ENCODE peak calls at places on chromosomes 12 and 14, in five cellular contexts. T is endothelial cell; E is CD4-positive, alpha-beta T cell; U is progenitor cell of endocrine pancreas; C is gastrocnemius medialis. V is an unnamed sample.

GRCh38 chr12:116837082-116837481 is 44.2 kb downstream of the HRK start:
- DNase-seq in C (no peak), U (no peak), E (no peak), T (no peak), V (no peak)

GRCh38 chr14:22819191-22819988 is 4.2 kb upstream of the SLC7A7 start:
- DNase-seq in T (peak), C (no peak), U (no peak), E (no peak), V (no peak)

GRCh38 chr14:99230271-99231141 is 41.5 kb downstream of the BCL11B start:
- DNase-seq in T (no peak), U (no peak), E (peak), C (no peak), V (no peak)

GRCh38 chr14:99615497-99616245 is 11.7 kb upstream of the CCDC85C start:
- DNase-seq in C (no peak), E (no peak), U (no peak), T (no peak), V (no peak)

GRCh38 chr12:11615481-11615880 is 34.0 kb upstream of the ETV6 start:
- DNase-seq in T (no peak), E (no peak), C (no peak), U (no peak), V (no peak)

GRCh38 chr14:21039585-21040369 is 2.4 kb upstream of the RNASE7 start:
- DNase-seq in E (peak), U (no peak), C (no peak), T (peak), V (no peak)

GRCh38 chr14:59727073-59727661 is 143.4 kb downstream of the RTN1 start:
- DNase-seq in U (no peak), T (no peak), E (no peak), C (no peak), V (peak)

GRCh38 chr14:101193845-101194355 is 290.4 kb upstream of the RTL1 start:
- DNase-seq in E (no peak), U (no peak), C (no peak), T (no peak), V (no peak)

GRCh38 chr12:108447168-108447840 is 67.8 kb upstream of the FICD start:
- DNase-seq in U (no peak), T (no peak), E (no peak), C (no peak), V (no peak)

GRCh38 chr14:99630202-99630601 is 14.7 kb upstream of the HHIPL1 start:
- DNase-seq in E (no peak), T (no peak), U (no peak), C (no peak), V (no peak)

GRCh38 chr12:113955109-113955970 is 10.8 kb downstream of the RBM19 start:
- DNase-seq in C (no peak), U (peak), E (no peak), T (peak), V (no peak)
- TF ChIP-seq CTCF in C (no peak), U (peak), E (no peak), T (peak), V (peak)

GRCh38 chr12:29726741-29727348 is 56.9 kb downstream of the TMTC1 start:
- DNase-seq in E (no peak), U (no peak), C (no peak), T (no peak), V (no peak)
- TF ChIP-seq CTCF in E (no peak), U (no peak), C (no peak), T (no peak), V (no peak)

DNA sequence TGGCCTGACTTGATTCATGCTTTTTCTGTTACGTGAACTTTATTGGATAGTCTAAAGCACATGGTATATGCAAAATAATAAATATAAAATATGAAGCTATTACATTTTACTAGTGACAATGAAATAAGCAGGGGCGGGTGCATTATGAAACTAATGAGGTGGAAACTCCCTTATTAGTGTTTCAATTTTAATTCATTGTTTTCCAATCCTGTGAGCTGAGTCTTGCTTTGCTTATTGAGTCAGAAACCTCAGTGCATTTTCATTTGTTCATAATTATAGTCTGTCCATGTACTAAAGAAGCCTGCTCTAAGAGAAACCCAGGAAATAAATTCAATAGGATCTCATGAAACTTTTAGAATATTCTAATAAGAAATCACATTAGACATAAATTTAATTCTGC is 78.5 kb downstream of the CNTN1 start:
- DNase-seq in U (no peak), C (no peak), E (no peak), T (no peak), V (no peak)
- TF ChIP-seq CTCF in U (no peak), C (no peak), E (no peak), T (no peak), V (no peak)

GRCh38 chr12:52307836-52308806 is 13.1 kb downstream of the KRT83 start:
- DNase-seq in C (peak), E (peak), T (peak), U (peak), V (no peak)
- TF ChIP-seq CTCF in C (no peak), E (no peak), T (peak), U (peak), V (no peak)

GRCh38 chr14:68476212-68476964 is 316.5 kb downstream of the ZFP36L1 start:
- DNase-seq in T (no peak), U (no peak), C (peak), E (no peak), V (no peak)
- TF ChIP-seq CTCF in T (no peak), U (no peak), C (no peak), E (no peak), V (no peak)

DNA sequence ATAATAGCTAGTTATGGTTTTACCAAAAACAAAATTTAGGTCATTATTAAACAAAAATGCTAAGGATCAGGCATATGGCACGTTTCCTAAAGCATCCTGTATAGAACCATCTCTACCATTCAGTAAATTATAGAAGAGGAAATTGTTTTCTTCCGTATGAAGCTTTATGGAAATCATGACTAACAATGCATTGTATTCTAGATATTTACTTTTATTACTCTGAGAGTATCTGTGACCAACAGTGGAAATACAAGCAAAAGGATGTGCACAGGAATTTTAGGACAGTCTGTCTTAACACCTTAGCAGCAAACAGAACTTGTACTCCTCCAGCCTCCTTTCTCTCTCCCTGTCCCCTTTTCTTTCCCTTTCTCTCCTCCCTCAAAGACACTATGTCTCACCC is 7.1 kb downstream of the DENND5B start:
- DNase-seq in E (no peak), T (no peak), U (no peak), C (no peak), V (no peak)
- TF ChIP-seq CTCF in E (no peak), T (no peak), U (no peak), C (no peak), V (no peak)

DNA sequence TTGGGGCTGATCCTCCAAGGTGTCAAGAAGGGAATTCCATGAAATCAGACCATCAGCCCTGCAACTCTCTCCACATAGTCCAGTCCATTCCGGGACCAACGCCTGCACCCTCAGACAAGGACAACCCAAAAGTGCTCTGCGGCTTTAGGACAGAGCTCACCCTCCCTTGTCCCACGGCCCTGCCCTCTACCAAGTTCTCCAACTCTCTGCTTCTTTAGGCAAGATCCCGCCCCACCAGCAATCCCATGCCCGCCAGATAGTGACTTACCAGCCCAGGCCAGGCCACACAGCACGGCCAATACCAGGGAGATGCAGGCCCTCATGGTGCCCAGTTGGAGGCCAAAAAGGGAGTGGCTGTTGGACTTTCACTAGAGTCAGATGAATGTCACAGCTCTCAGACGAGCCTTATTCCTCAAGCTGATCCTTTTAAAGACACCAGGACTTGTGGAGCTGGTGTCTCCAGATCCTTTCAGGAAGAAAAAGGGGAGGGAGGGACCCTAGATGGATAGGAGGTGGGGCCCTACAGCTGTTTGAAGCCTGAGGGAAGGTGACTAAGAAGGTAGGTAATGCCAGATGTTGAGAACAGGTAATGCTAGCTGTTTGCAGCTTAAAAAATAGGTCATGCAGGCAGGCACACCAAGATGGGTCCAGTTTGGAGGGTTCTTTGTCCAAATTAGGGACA is at the start of gene ENDOU:
- DNase-seq in E (no peak), C (no peak), T (no peak), U (no peak), V (no peak)
- TF ChIP-seq CTCF in E (no peak), C (no peak), T (no peak), U (no peak), V (no peak)